ENCODE peak calls at places on chromosomes 5 and 9, in five cellular contexts. One of them, this sample, is unnamed.

GRCh38 chr5:134553816-134554215 is 28.3 kb downstream of the JADE2 start:
- DNase-seq in B cell: peak
- DNase-seq in activated naive CD4-positive, alpha-beta T cell treated with anti-CD3 and anti-CD28 coated beads, Interleukin-2, amount 10 ng/mL, durations not matched to agents 7 days and 5 days: no peak
- DNase-seq in choroid plexus epithelial cell: no peak
- DNase-seq in lung microvascular endothelial cell: no peak
- DNase-seq in this sample: no peak

GRCh38 chr5:148390914-148391313 is 7.2 kb downstream of the FBXO38 start:
- DNase-seq in activated naive CD4-positive, alpha-beta T cell treated with anti-CD3 and anti-CD28 coated beads, Interleukin-2, amount 10 ng/mL, durations not matched to agents 7 days and 5 days: no peak
- DNase-seq in choroid plexus epithelial cell: no peak
- DNase-seq in B cell: no peak
- DNase-seq in lung microvascular endothelial cell: no peak
- DNase-seq in this sample: no peak

GRCh38 chr5:126544087-126544740 is 50.8 kb downstream of the ALDH7A1 start:
- DNase-seq in B cell: peak
- DNase-seq in activated naive CD4-positive, alpha-beta T cell treated with anti-CD3 and anti-CD28 coated beads, Interleukin-2, amount 10 ng/mL, durations not matched to agents 7 days and 5 days: peak
- DNase-seq in choroid plexus epithelial cell: peak
- DNase-seq in lung microvascular endothelial cell: peak
- DNase-seq in this sample: peak

GRCh38 chr5:87653242-87653641 is 240.5 kb upstream of the CCNH start:
- DNase-seq in choroid plexus epithelial cell: no peak
- DNase-seq in activated naive CD4-positive, alpha-beta T cell treated with anti-CD3 and anti-CD28 coated beads, Interleukin-2, amount 10 ng/mL, durations not matched to agents 7 days and 5 days: no peak
- DNase-seq in B cell: no peak
- DNase-seq in lung microvascular endothelial cell: no peak
- DNase-seq in this sample: no peak

GRCh38 chr9:131869312-131869711 is 129.4 kb upstream of the RAPGEF1 start:
- DNase-seq in choroid plexus epithelial cell: no peak
- DNase-seq in activated naive CD4-positive, alpha-beta T cell treated with anti-CD3 and anti-CD28 coated beads, Interleukin-2, amount 10 ng/mL, durations not matched to agents 7 days and 5 days: no peak
- DNase-seq in B cell: no peak
- DNase-seq in lung microvascular endothelial cell: no peak
- DNase-seq in this sample: no peak

GRCh38 chr9:134566196-134566822 is 75.3 kb upstream of the COL5A1 start:
- DNase-seq in lung microvascular endothelial cell: no peak
- DNase-seq in choroid plexus epithelial cell: no peak
- DNase-seq in activated naive CD4-positive, alpha-beta T cell treated with anti-CD3 and anti-CD28 coated beads, Interleukin-2, amount 10 ng/mL, durations not matched to agents 7 days and 5 days: no peak
- DNase-seq in B cell: no peak
- DNase-seq in this sample: no peak

GRCh38 chr9:128505414-128505765 is 871 bp downstream of the GLE1 start:
- DNase-seq in B cell: no peak
- DNase-seq in activated naive CD4-positive, alpha-beta T cell treated with anti-CD3 and anti-CD28 coated beads, Interleukin-2, amount 10 ng/mL, durations not matched to agents 7 days and 5 days: no peak
- DNase-seq in choroid plexus epithelial cell: peak
- DNase-seq in lung microvascular endothelial cell: no peak
- DNase-seq in this sample: no peak

GRCh38 chr9:101408374-101409078 is 9.9 kb downstream of the ZNF189 start:
- DNase-seq in activated naive CD4-positive, alpha-beta T cell treated with anti-CD3 and anti-CD28 coated beads, Interleukin-2, amount 10 ng/mL, durations not matched to agents 7 days and 5 days: no peak
- DNase-seq in choroid plexus epithelial cell: no peak
- DNase-seq in B cell: no peak
- DNase-seq in lung microvascular endothelial cell: no peak
- DNase-seq in this sample: no peak

GRCh38 chr5:133347039-133347438 is 265.3 kb downstream of the FSTL4 start:
- DNase-seq in activated naive CD4-positive, alpha-beta T cell treated with anti-CD3 and anti-CD28 coated beads, Interleukin-2, amount 10 ng/mL, durations not matched to agents 7 days and 5 days: peak
- DNase-seq in B cell: no peak
- DNase-seq in choroid plexus epithelial cell: no peak
- DNase-seq in lung microvascular endothelial cell: peak
- DNase-seq in this sample: no peak

GRCh38 chr5:40991168-40991980 is 79.8 kb downstream of the MROH2B start:
- DNase-seq in activated naive CD4-positive, alpha-beta T cell treated with anti-CD3 and anti-CD28 coated beads, Interleukin-2, amount 10 ng/mL, durations not matched to agents 7 days and 5 days: no peak
- DNase-seq in choroid plexus epithelial cell: peak
- DNase-seq in B cell: no peak
- DNase-seq in lung microvascular endothelial cell: peak
- DNase-seq in this sample: no peak

GRCh38 chr5:167639761-167640160 is 651.7 kb upstream of the WWC1 start:
- DNase-seq in choroid plexus epithelial cell: no peak
- DNase-seq in activated naive CD4-positive, alpha-beta T cell treated with anti-CD3 and anti-CD28 coated beads, Interleukin-2, amount 10 ng/mL, durations not matched to agents 7 days and 5 days: no peak
- DNase-seq in B cell: no peak
- DNase-seq in lung microvascular endothelial cell: no peak
- DNase-seq in this sample: no peak

GRCh38 chr5:108415726-108416125 is 33.8 kb upstream of the FBXL17 start:
- DNase-seq in B cell: no peak
- DNase-seq in lung microvascular endothelial cell: no peak
- DNase-seq in activated naive CD4-positive, alpha-beta T cell treated with anti-CD3 and anti-CD28 coated beads, Interleukin-2, amount 10 ng/mL, durations not matched to agents 7 days and 5 days: no peak
- DNase-seq in choroid plexus epithelial cell: no peak
- DNase-seq in this sample: no peak

GRCh38 chr9:108056083-108056804 is 566.7 kb upstream of the KLF4 start:
- DNase-seq in choroid plexus epithelial cell: peak
- DNase-seq in B cell: no peak
- DNase-seq in lung microvascular endothelial cell: peak
- DNase-seq in activated naive CD4-positive, alpha-beta T cell treated with anti-CD3 and anti-CD28 coated beads, Interleukin-2, amount 10 ng/mL, durations not matched to agents 7 days and 5 days: no peak
- DNase-seq in this sample: no peak

GRCh38 chr9:14488421-14489190 is 174.7 kb upstream of the NFIB start:
- DNase-seq in lung microvascular endothelial cell: no peak
- DNase-seq in choroid plexus epithelial cell: no peak
- DNase-seq in activated naive CD4-positive, alpha-beta T cell treated with anti-CD3 and anti-CD28 coated beads, Interleukin-2, amount 10 ng/mL, durations not matched to agents 7 days and 5 days: no peak
- DNase-seq in B cell: no peak
- DNase-seq in this sample: no peak

GRCh38 chr9:126513159-126514036 is 100.3 kb upstream of the LMX1B start:
- DNase-seq in B cell: no peak
- DNase-seq in lung microvascular endothelial cell: no peak
- DNase-seq in activated naive CD4-positive, alpha-beta T cell treated with anti-CD3 and anti-CD28 coated beads, Interleukin-2, amount 10 ng/mL, durations not matched to agents 7 days and 5 days: no peak
- DNase-seq in choroid plexus epithelial cell: no peak
- DNase-seq in this sample: no peak

GRCh38 chr5:75964008-75964407 is 119.2 kb upstream of the SV2C start:
- DNase-seq in choroid plexus epithelial cell: no peak
- DNase-seq in activated naive CD4-positive, alpha-beta T cell treated with anti-CD3 and anti-CD28 coated beads, Interleukin-2, amount 10 ng/mL, durations not matched to agents 7 days and 5 days: no peak
- DNase-seq in B cell: peak
- DNase-seq in lung microvascular endothelial cell: no peak
- DNase-seq in this sample: no peak

GRCh38 chr5:173055042-173055721 is 970 bp upstream of the CREBRF start:
- DNase-seq in B cell: no peak
- DNase-seq in lung microvascular endothelial cell: no peak
- DNase-seq in choroid plexus epithelial cell: no peak
- DNase-seq in activated naive CD4-positive, alpha-beta T cell treated with anti-CD3 and anti-CD28 coated beads, Interleukin-2, amount 10 ng/mL, durations not matched to agents 7 days and 5 days: no peak
- DNase-seq in this sample: no peak

GRCh38 chr9:18281291-18281690 is 192.7 kb upstream of the ADAMTSL1 start:
- DNase-seq in activated naive CD4-positive, alpha-beta T cell treated with anti-CD3 and anti-CD28 coated beads, Interleukin-2, amount 10 ng/mL, durations not matched to agents 7 days and 5 days: no peak
- DNase-seq in lung microvascular endothelial cell: no peak
- DNase-seq in choroid plexus epithelial cell: no peak
- DNase-seq in B cell: no peak
- DNase-seq in this sample: no peak

GRCh38 chr5:24110019-24110615 is 534.7 kb downstream of the CDH10 start:
- DNase-seq in B cell: no peak
- DNase-seq in choroid plexus epithelial cell: peak
- DNase-seq in lung microvascular endothelial cell: peak
- DNase-seq in activated naive CD4-positive, alpha-beta T cell treated with anti-CD3 and anti-CD28 coated beads, Interleukin-2, amount 10 ng/mL, durations not matched to agents 7 days and 5 days: no peak
- DNase-seq in this sample: no peak

GRCh38 chr5:9835121-9835770 is 205.1 kb upstream of the TAS2R1 start:
- DNase-seq in choroid plexus epithelial cell: peak
- DNase-seq in lung microvascular endothelial cell: no peak
- DNase-seq in activated naive CD4-positive, alpha-beta T cell treated with anti-CD3 and anti-CD28 coated beads, Interleukin-2, amount 10 ng/mL, durations not matched to agents 7 days and 5 days: no peak
- DNase-seq in B cell: no peak
- DNase-seq in this sample: no peak

GRCh38 chr5:471750-472058 is 28.7 kb downstream of the EXOC3 start:
- DNase-seq in activated naive CD4-positive, alpha-beta T cell treated with anti-CD3 and anti-CD28 coated beads, Interleukin-2, amount 10 ng/mL, durations not matched to agents 7 days and 5 days: no peak
- DNase-seq in lung microvascular endothelial cell: no peak
- DNase-seq in choroid plexus epithelial cell: no peak
- DNase-seq in B cell: no peak
- DNase-seq in this sample: peak

GRCh38 chr5:179123491-179124328 is 63.5 kb downstream of the ZNF354C start:
- DNase-seq in activated naive CD4-positive, alpha-beta T cell treated with anti-CD3 and anti-CD28 coated beads, Interleukin-2, amount 10 ng/mL, durations not matched to agents 7 days and 5 days: no peak
- DNase-seq in choroid plexus epithelial cell: no peak
- DNase-seq in B cell: no peak
- DNase-seq in lung microvascular endothelial cell: no peak
- DNase-seq in this sample: no peak

GRCh38 chr9:134726722-134727034 is 85.1 kb downstream of the COL5A1 start:
- DNase-seq in choroid plexus epithelial cell: no peak
- DNase-seq in lung microvascular endothelial cell: no peak
- DNase-seq in activated naive CD4-positive, alpha-beta T cell treated with anti-CD3 and anti-CD28 coated beads, Interleukin-2, amount 10 ng/mL, durations not matched to agents 7 days and 5 days: no peak
- DNase-seq in B cell: no peak
- DNase-seq in this sample: no peak

GRCh38 chr5:110333384-110333783 is 393.1 kb downstream of the TMEM232 start:
- DNase-seq in choroid plexus epithelial cell: peak
- DNase-seq in B cell: no peak
- DNase-seq in activated naive CD4-positive, alpha-beta T cell treated with anti-CD3 and anti-CD28 coated beads, Interleukin-2, amount 10 ng/mL, durations not matched to agents 7 days and 5 days: no peak
- DNase-seq in lung microvascular endothelial cell: no peak
- DNase-seq in this sample: no peak

GRCh38 chr9:133117271-133118178 is 3.5 kb downstream of the RALGDS start:
- DNase-seq in B cell: no peak
- DNase-seq in lung microvascular endothelial cell: no peak
- DNase-seq in choroid plexus epithelial cell: no peak
- DNase-seq in activated naive CD4-positive, alpha-beta T cell treated with anti-CD3 and anti-CD28 coated beads, Interleukin-2, amount 10 ng/mL, durations not matched to agents 7 days and 5 days: no peak
- DNase-seq in this sample: no peak

GRCh38 chr5:15391648-15392392 is 108.2 kb upstream of the FBXL7 start:
- DNase-seq in lung microvascular endothelial cell: no peak
- DNase-seq in choroid plexus epithelial cell: peak
- DNase-seq in activated naive CD4-positive, alpha-beta T cell treated with anti-CD3 and anti-CD28 coated beads, Interleukin-2, amount 10 ng/mL, durations not matched to agents 7 days and 5 days: no peak
- DNase-seq in B cell: no peak
- DNase-seq in this sample: no peak

GRCh38 chr5:176359658-176360057 is 1.9 kb downstream of the KIAA1191 start:
- DNase-seq in lung microvascular endothelial cell: no peak
- DNase-seq in choroid plexus epithelial cell: peak
- DNase-seq in B cell: no peak
- DNase-seq in activated naive CD4-positive, alpha-beta T cell treated with anti-CD3 and anti-CD28 coated beads, Interleukin-2, amount 10 ng/mL, durations not matched to agents 7 days and 5 days: no peak
- DNase-seq in this sample: no peak

GRCh38 chr5:122665087-122665486 is 109.8 kb upstream of the SNX2 start:
- DNase-seq in B cell: no peak
- DNase-seq in lung microvascular endothelial cell: no peak
- DNase-seq in choroid plexus epithelial cell: peak
- DNase-seq in activated naive CD4-positive, alpha-beta T cell treated with anti-CD3 and anti-CD28 coated beads, Interleukin-2, amount 10 ng/mL, durations not matched to agents 7 days and 5 days: no peak
- DNase-seq in this sample: no peak

GRCh38 chr9:117704024-117704575 is at the start of gene TLR4:
- DNase-seq in B cell: peak
- DNase-seq in lung microvascular endothelial cell: peak
- DNase-seq in choroid plexus epithelial cell: peak
- DNase-seq in activated naive CD4-positive, alpha-beta T cell treated with anti-CD3 and anti-CD28 coated beads, Interleukin-2, amount 10 ng/mL, durations not matched to agents 7 days and 5 days: peak
- DNase-seq in this sample: no peak

GRCh38 chr9:36091028-36091953 is 45.2 kb upstream of the GLIPR2 start:
- DNase-seq in choroid plexus epithelial cell: peak
- DNase-seq in B cell: no peak
- DNase-seq in lung microvascular endothelial cell: peak
- DNase-seq in activated naive CD4-positive, alpha-beta T cell treated with anti-CD3 and anti-CD28 coated beads, Interleukin-2, amount 10 ng/mL, durations not matched to agents 7 days and 5 days: no peak
- DNase-seq in this sample: no peak

GRCh38 chr5:102638912-102639652 is 116.0 kb upstream of the PAM start:
- DNase-seq in activated naive CD4-positive, alpha-beta T cell treated with anti-CD3 and anti-CD28 coated beads, Interleukin-2, amount 10 ng/mL, durations not matched to agents 7 days and 5 days: no peak
- DNase-seq in B cell: no peak
- DNase-seq in lung microvascular endothelial cell: no peak
- DNase-seq in choroid plexus epithelial cell: no peak
- DNase-seq in this sample: no peak

GRCh38 chr9:125889122-125889523 is 141.9 kb downstream of the PBX3 start:
- DNase-seq in lung microvascular endothelial cell: no peak
- DNase-seq in activated naive CD4-positive, alpha-beta T cell treated with anti-CD3 and anti-CD28 coated beads, Interleukin-2, amount 10 ng/mL, durations not matched to agents 7 days and 5 days: no peak
- DNase-seq in choroid plexus epithelial cell: no peak
- DNase-seq in B cell: peak
- DNase-seq in this sample: peak

GRCh38 chr5:17992296-17992695 is 358.0 kb downstream of the TAF11L14 start:
- DNase-seq in lung microvascular endothelial cell: no peak
- DNase-seq in activated naive CD4-positive, alpha-beta T cell treated with anti-CD3 and anti-CD28 coated beads, Interleukin-2, amount 10 ng/mL, durations not matched to agents 7 days and 5 days: no peak
- DNase-seq in choroid plexus epithelial cell: no peak
- DNase-seq in B cell: no peak
- DNase-seq in this sample: no peak

GRCh38 chr9:133098871-133099270 is 22.2 kb downstream of the RALGDS start:
- DNase-seq in activated naive CD4-positive, alpha-beta T cell treated with anti-CD3 and anti-CD28 coated beads, Interleukin-2, amount 10 ng/mL, durations not matched to agents 7 days and 5 days: no peak
- DNase-seq in B cell: no peak
- DNase-seq in choroid plexus epithelial cell: no peak
- DNase-seq in lung microvascular endothelial cell: no peak
- DNase-seq in this sample: no peak

This sample was measured in activated naive CD8-positive, alpha-beta T cell treated with anti-CD3 and anti-CD28 coated beads, Interleukin-2, amount 10 ng/mL, durations not matched to agents 7 days and 5 days.